ENCODE peak calls at places on chromosomes 7 and 10, in eight cellular contexts. O is astrocyte, A is coronary artery, Y is HCT116, F is astrocyte of the spinal cord, K is GM12865, R is AG04450, G is tibial artery. I is an unnamed sample.

GRCh38 chr10:22554481-22555182 is 159.7 kb downstream of the PIP4K2A start:
- DNase-seq in Y (no peak), O (peak; percentile 90), F (peak; percentile 91), G (peak; percentile 85), K (no peak), R (peak; percentile 68), A (peak; percentile 80), I (peak; percentile 77)

GRCh38 chr10:62594093-62594520 is 210.4 kb upstream of the ADO start:
- DNase-seq in A (no peak), F (peak; percentile 72), O (peak; percentile 26), K (peak; percentile 70), R (no peak), G (peak; percentile 72), Y (peak; percentile 53), I (peak; percentile 69)

GRCh38 chr7:94510582-94511456 is 1.2 kb downstream of the CASD1 start:
- DNase-seq in F (peak; percentile 29), A (no peak), G (peak; percentile 72), O (peak; percentile 4), Y (no peak), K (peak; percentile 42), R (no peak), I (peak; percentile 19)

GRCh38 chr10:26881600-26882331 is 21.0 kb upstream of the ABI1 start:
- DNase-seq in A (no peak), G (no peak), F (peak; percentile 76), Y (peak; percentile 69), R (peak; percentile 36), K (peak; percentile 78), O (peak; percentile 47), I (peak; percentile 84)

GRCh38 chr7:21616796-21617436 is 74.1 kb downstream of the DNAH11 start:
- DNase-seq in K (no peak), G (no peak), Y (peak; percentile 56), O (peak; percentile 72), R (no peak), A (no peak), F (peak; percentile 71), I (peak; percentile 78)

GRCh38 chr10:124313374-124313773 is 105.3 kb downstream of the OAT start:
- DNase-seq in G (peak; percentile 17), R (no peak), F (no peak), K (no peak), A (peak; percentile 2), O (no peak), Y (no peak), I (no peak)

GRCh38 chr7:84912993-84913635 is 273.7 kb downstream of the SEMA3D start:
- DNase-seq in K (no peak), A (no peak), Y (no peak), O (peak; percentile 24), F (no peak), G (no peak), R (no peak), I (no peak)

GRCh38 chr10:104391150-104391968 is 37.7 kb downstream of the CFAP58 start:
- DNase-seq in G (no peak), F (no peak), R (no peak), O (peak; percentile 12), K (no peak), Y (peak; percentile 51), A (no peak), I (peak; percentile 12)

GRCh38 chr10:75400163-75400768 is 1.3 kb downstream of the ZNF503 start:
- DNase-seq in K (no peak), F (no peak), O (no peak), Y (no peak), R (no peak), A (no peak), G (no peak), I (no peak)

GRCh38 chr7:99618726-99619125 is 2.0 kb downstream of the ZSCAN25 start:
- DNase-seq in A (no peak), O (no peak), F (no peak), K (no peak), Y (no peak), G (peak; percentile 20), R (no peak), I (no peak)

DNA sequence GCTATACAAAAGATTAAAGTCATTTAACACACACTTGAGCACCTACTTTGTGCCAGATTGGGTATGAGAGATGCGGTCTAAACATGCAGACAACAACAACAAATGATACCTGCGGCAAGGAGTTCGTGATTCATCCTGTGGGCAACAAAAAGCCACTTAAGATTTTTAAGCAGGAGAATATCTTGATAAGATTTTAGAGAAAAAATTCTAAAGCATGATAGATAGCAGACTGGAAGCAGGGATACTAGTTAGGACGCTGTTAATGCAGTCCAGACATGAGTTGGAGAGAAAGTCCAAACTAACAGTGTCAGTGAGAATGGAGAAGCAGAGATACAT is 1.6 kb upstream of the KBTBD2 start:
- DNase-seq in R (no peak), G (no peak), O (peak; percentile 12), F (no peak), K (no peak), A (no peak), Y (no peak), I (no peak)
- H3K4me3 ChIP-seq in R (peak overlapping the region; percentile 65), G (no peak overlapping the region), O (peak overlapping the region; percentile 71), F (no peak overlapping the region), K (peak overlapping the region; percentile 87), A (no peak overlapping the region), Y (peak overlapping the region; percentile 78), I (no peak overlapping the region)

DNA sequence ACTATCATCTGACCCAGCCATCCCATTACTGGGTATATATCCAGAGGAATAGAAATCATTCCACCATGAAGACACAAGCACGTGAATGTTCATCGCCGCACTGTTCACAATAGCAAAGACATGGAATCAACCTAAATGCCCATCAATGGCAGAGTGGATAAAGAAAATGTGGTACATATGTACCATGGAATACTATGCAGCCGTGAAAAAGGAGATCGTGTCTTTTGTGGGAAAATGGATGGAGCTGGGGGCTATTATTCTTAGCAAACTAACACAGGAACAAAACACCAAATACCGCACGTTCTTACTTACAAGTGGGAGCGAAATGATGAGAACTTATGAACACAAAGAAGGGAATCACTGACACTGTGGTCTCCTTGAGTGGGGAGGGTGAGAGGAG is 9.8 kb upstream of the KNDC1 start:
- DNase-seq in F (no peak), Y (no peak), K (no peak), O (no peak), R (no peak), G (no peak), A (no peak), I (no peak)
- TF ChIP-seq CTCF in F (no peak), Y (no peak), K (no peak), O (no peak), R (no peak), G (no peak), A (no peak), I (no peak)

DNA sequence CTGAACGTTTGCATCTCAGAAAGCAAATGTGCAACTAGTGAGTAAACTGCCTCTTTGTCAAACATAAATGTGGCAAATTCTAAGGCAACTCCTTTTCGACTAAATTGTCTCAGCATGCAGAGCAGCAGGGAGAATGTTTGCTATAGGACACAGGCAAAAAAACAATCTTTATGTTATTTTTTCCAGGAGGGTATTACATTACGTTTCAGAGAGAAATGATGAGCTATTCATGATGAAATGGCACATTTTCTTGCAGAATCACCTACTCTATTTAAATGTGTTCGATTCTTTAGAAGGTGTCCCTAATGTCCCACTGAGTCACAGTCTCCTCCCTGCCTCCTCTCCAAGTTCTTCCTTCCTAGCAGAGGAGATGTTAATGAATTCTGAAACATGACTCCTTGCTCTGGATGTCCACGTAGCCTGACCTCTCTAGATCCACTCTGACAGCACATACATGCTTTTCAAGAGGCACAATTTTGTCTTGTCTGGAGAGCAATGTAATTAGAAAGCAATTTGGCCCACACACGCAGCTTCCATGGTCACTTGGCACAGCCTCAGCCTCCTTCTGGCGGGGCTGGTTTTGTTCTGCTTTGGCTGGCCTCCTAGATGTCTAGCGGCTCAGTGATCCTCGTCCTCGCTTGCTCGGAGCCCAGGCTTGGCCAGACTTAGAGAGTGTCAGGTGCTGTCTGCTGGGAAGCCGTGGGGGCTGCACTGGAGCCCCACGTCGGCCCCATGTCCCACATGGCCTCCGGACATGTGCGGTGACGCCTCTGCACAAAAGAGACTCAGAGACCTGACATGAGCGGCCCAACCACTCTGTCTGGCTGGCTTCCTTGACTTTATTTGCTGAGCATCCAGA is 125.7 kb upstream of the ZNF438 start:
- DNase-seq in R (peak; percentile 48), O (peak; percentile 90), Y (no peak), G (peak; percentile 69), K (no peak), A (no peak), F (peak; percentile 84), I (peak; percentile 57)
- H3K4me3 ChIP-seq in R (no peak overlapping the region), O (no peak overlapping the region), Y (no peak overlapping the region), G (no peak overlapping the region), K (no peak overlapping the region), A (peak overlapping the region; percentile 34), F (no peak overlapping the region), I (no peak overlapping the region)

GRCh38 chr10:1380075-1380793 is 324.0 kb downstream of the WDR37 start:
- DNase-seq in Y (no peak), K (no peak), A (peak; percentile 55), R (no peak), G (peak; percentile 28), O (no peak), F (no peak), I (no peak)

GRCh38 chr10:1378473-1378872 is 322.3 kb downstream of the WDR37 start:
- DNase-seq in R (no peak), Y (no peak), K (no peak), G (no peak), F (no peak), A (peak; percentile 47), O (no peak), I (no peak)

GRCh38 chr10:1381339-1381738 is 325.2 kb downstream of the WDR37 start:
- DNase-seq in K (no peak), Y (no peak), G (peak; percentile 28), R (no peak), O (no peak), F (no peak), A (peak; percentile 2), I (no peak)

GRCh38 chr10:1377756-1378397 is 321.7 kb downstream of the WDR37 start:
- DNase-seq in Y (no peak), A (peak; percentile 36), G (no peak), O (no peak), K (no peak), F (no peak), R (no peak), I (no peak)

DNA sequence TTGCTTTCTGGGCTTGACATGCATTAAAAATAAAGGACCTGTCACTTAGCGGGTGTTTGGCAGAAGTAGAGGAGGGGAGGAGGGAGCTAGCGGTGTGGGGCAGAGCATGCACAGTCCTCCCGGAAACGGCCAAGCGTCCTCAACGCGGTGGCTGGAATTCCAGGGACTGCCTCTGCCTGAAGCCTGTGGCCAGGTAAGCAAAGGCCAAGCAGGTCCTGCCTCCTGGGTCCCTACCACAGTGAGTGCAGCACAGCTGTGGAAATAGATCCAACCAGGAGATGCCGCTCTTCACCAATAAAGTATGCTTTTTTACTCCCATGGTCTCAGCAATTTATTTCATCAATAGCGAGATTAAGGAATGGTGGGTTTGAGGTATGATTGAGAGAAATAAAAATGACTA is 323.4 kb downstream of the WDR37 start:
- DNase-seq in K (no peak), G (peak; percentile 23), F (no peak), R (no peak), Y (no peak), A (peak; percentile 12), O (no peak), I (no peak)
- TF ChIP-seq CTCF in K (no peak), G (no peak), F (no peak), R (no peak), Y (peak; percentile 26), A (no peak), O (no peak), I (no peak)